ENCODE peak calls at places on chromosome 9, in five cellular contexts. One of them, this sample, is unnamed.

GRCh38 chr9:135526730-135527571 is 5.7 kb downstream of the LCN1 start:
- DNase-seq in pancreas: no peak
- DNase-seq in head of caudate nucleus: no peak
- DNase-seq in activated T-cell treated with anti-CD3 and anti-CD28 coated beads, Interleukin-2, amount 50 U/mL, for 72 hours: no peak
- DNase-seq in activated CD4-positive, alpha-beta T cell treated with anti-CD3 and anti-CD28 coated beads, Interleukin-2, amount 50 U/mL, for 1 hour: no peak
- DNase-seq in this sample: no peak

GRCh38 chr9:8760000-8760767 is 960.6 kb upstream of the DMAC1 start:
- DNase-seq in pancreas: no peak
- DNase-seq in head of caudate nucleus: no peak
- DNase-seq in activated T-cell treated with anti-CD3 and anti-CD28 coated beads, Interleukin-2, amount 50 U/mL, for 72 hours: no peak
- DNase-seq in activated CD4-positive, alpha-beta T cell treated with anti-CD3 and anti-CD28 coated beads, Interleukin-2, amount 50 U/mL, for 1 hour: no peak
- DNase-seq in this sample: no peak

GRCh38 chr9:39588056-39588814 is 232.8 kb downstream of the SPATA31A1 start:
- DNase-seq in pancreas: no peak
- DNase-seq in head of caudate nucleus: peak
- DNase-seq in activated T-cell treated with anti-CD3 and anti-CD28 coated beads, Interleukin-2, amount 50 U/mL, for 72 hours: no peak
- DNase-seq in activated CD4-positive, alpha-beta T cell treated with anti-CD3 and anti-CD28 coated beads, Interleukin-2, amount 50 U/mL, for 1 hour: no peak
- DNase-seq in this sample: no peak

GRCh38 chr9:89902450-89902849 is 297.6 kb downstream of the GADD45G start:
- DNase-seq in pancreas: no peak
- DNase-seq in head of caudate nucleus: no peak
- DNase-seq in activated T-cell treated with anti-CD3 and anti-CD28 coated beads, Interleukin-2, amount 50 U/mL, for 72 hours: no peak
- DNase-seq in activated CD4-positive, alpha-beta T cell treated with anti-CD3 and anti-CD28 coated beads, Interleukin-2, amount 50 U/mL, for 1 hour: no peak
- DNase-seq in this sample: no peak

GRCh38 chr9:15873573-15874177 is 320.8 kb downstream of the CCDC171 start:
- DNase-seq in pancreas: no peak
- DNase-seq in head of caudate nucleus: no peak
- DNase-seq in activated T-cell treated with anti-CD3 and anti-CD28 coated beads, Interleukin-2, amount 50 U/mL, for 72 hours: no peak
- DNase-seq in activated CD4-positive, alpha-beta T cell treated with anti-CD3 and anti-CD28 coated beads, Interleukin-2, amount 50 U/mL, for 1 hour: no peak
- DNase-seq in this sample: peak

GRCh38 chr9:116574027-116574679 is 113.0 kb upstream of the TRIM32 start:
- DNase-seq in pancreas: no peak
- DNase-seq in head of caudate nucleus: no peak
- DNase-seq in activated T-cell treated with anti-CD3 and anti-CD28 coated beads, Interleukin-2, amount 50 U/mL, for 72 hours: no peak
- DNase-seq in activated CD4-positive, alpha-beta T cell treated with anti-CD3 and anti-CD28 coated beads, Interleukin-2, amount 50 U/mL, for 1 hour: no peak
- DNase-seq in this sample: no peak

GRCh38 chr9:130042931-130043653 is at the start of gene FNBP1:
- DNase-seq in pancreas: peak
- DNase-seq in head of caudate nucleus: peak
- DNase-seq in activated T-cell treated with anti-CD3 and anti-CD28 coated beads, Interleukin-2, amount 50 U/mL, for 72 hours: peak
- DNase-seq in activated CD4-positive, alpha-beta T cell treated with anti-CD3 and anti-CD28 coated beads, Interleukin-2, amount 50 U/mL, for 1 hour: peak
- DNase-seq in this sample: peak

GRCh38 chr9:110330484-110331115 is 7.1 kb downstream of the TXNDC8 start:
- DNase-seq in pancreas: no peak
- DNase-seq in head of caudate nucleus: no peak
- DNase-seq in activated T-cell treated with anti-CD3 and anti-CD28 coated beads, Interleukin-2, amount 50 U/mL, for 72 hours: no peak
- DNase-seq in activated CD4-positive, alpha-beta T cell treated with anti-CD3 and anti-CD28 coated beads, Interleukin-2, amount 50 U/mL, for 1 hour: no peak
- DNase-seq in this sample: no peak

GRCh38 chr9:113573303-113573958 is 109.9 kb downstream of the RGS3 start:
- DNase-seq in pancreas: no peak
- DNase-seq in head of caudate nucleus: no peak
- DNase-seq in activated T-cell treated with anti-CD3 and anti-CD28 coated beads, Interleukin-2, amount 50 U/mL, for 72 hours: no peak
- DNase-seq in activated CD4-positive, alpha-beta T cell treated with anti-CD3 and anti-CD28 coated beads, Interleukin-2, amount 50 U/mL, for 1 hour: no peak
- DNase-seq in this sample: no peak

GRCh38 chr9:136683173-136683745 is 4.0 kb downstream of the AGPAT2 start:
- DNase-seq in pancreas: peak
- DNase-seq in head of caudate nucleus: no peak
- DNase-seq in activated T-cell treated with anti-CD3 and anti-CD28 coated beads, Interleukin-2, amount 50 U/mL, for 72 hours: no peak
- DNase-seq in activated CD4-positive, alpha-beta T cell treated with anti-CD3 and anti-CD28 coated beads, Interleukin-2, amount 50 U/mL, for 1 hour: no peak
- DNase-seq in this sample: no peak

GRCh38 chr9:105148328-105149006 is 96.0 kb upstream of the SLC44A1 start:
- DNase-seq in pancreas: no peak
- DNase-seq in head of caudate nucleus: no peak
- DNase-seq in activated T-cell treated with anti-CD3 and anti-CD28 coated beads, Interleukin-2, amount 50 U/mL, for 72 hours: no peak
- DNase-seq in activated CD4-positive, alpha-beta T cell treated with anti-CD3 and anti-CD28 coated beads, Interleukin-2, amount 50 U/mL, for 1 hour: no peak
- DNase-seq in this sample: no peak

GRCh38 chr9:82382887-82383616 is 394.5 kb downstream of the SPATA31D1 start:
- DNase-seq in pancreas: no peak
- DNase-seq in head of caudate nucleus: no peak
- DNase-seq in activated T-cell treated with anti-CD3 and anti-CD28 coated beads, Interleukin-2, amount 50 U/mL, for 72 hours: no peak
- DNase-seq in activated CD4-positive, alpha-beta T cell treated with anti-CD3 and anti-CD28 coated beads, Interleukin-2, amount 50 U/mL, for 1 hour: no peak
- DNase-seq in this sample: no peak